ENCODE peak calls at places on chromosomes 1 and 21, in seven cellular contexts. D, E, A, C, G, Q and X are unnamed samples.

GRCh38 chr1:31985430-31985829 is 28.2 kb upstream of the KHDRBS1 start:
- DNase-seq in A (peak; percentile 18), D (no peak), G (no peak), E (no peak), Q (no peak), C (no peak), X (no peak)

GRCh38 chr1:88524129-88524528 is 159.9 kb upstream of the PKN2 start:
- DNase-seq in E (no peak), G (no peak), Q (no peak), C (no peak), D (no peak), A (no peak), X (no peak)

GRCh38 chr1:174963547-174964125 is 36.1 kb upstream of the CACYBP start:
- DNase-seq in C (no peak), G (no peak), E (no peak), Q (no peak), A (no peak), D (no peak), X (no peak)

GRCh38 chr1:230517786-230518185 is 91.7 kb upstream of the PGBD5 start:
- DNase-seq in E (no peak), C (no peak), G (no peak), Q (no peak), A (no peak), D (no peak), X (no peak)

GRCh38 chr1:87333692-87334347 is 5.1 kb downstream of the LMO4 start:
- DNase-seq in E (no peak), A (no peak), C (no peak), D (no peak), G (no peak), Q (no peak), X (no peak)

GRCh38 chr1:115679141-115679611 is 37.4 kb downstream of the VANGL1 start:
- DNase-seq in A (peak; percentile 70), C (no peak), Q (peak; percentile 29), G (peak; percentile 45), D (peak; percentile 30), E (peak; percentile 84), X (peak; percentile 78)

GRCh38 chr1:37726746-37727145 is 34.4 kb downstream of the CDCA8 start:
- DNase-seq in E (no peak), A (no peak), C (no peak), G (no peak), D (no peak), Q (no peak), X (no peak)

GRCh38 chr1:180614746-180615145 is 17.1 kb upstream of the XPR1 start:
- DNase-seq in Q (no peak), C (no peak), D (no peak), A (no peak), E (no peak), G (no peak), X (no peak)

GRCh38 chr1:228405200-228405978 is 1.2 kb downstream of the TRIM11 start:
- DNase-seq in Q (no peak), D (no peak), C (no peak), E (no peak), A (no peak), G (no peak), X (peak; percentile 63)

GRCh38 chr1:67534627-67535065 is 104.4 kb upstream of the SERBP1 start:
- DNase-seq in G (peak; percentile 69), C (no peak), A (peak; percentile 65), D (no peak), E (no peak), Q (no peak), X (no peak)

GRCh38 chr1:23393706-23394105 is 24.1 kb upstream of the ZNF436 start:
- DNase-seq in A (peak; percentile 80), Q (peak; percentile 72), C (no peak), D (no peak), G (peak; percentile 56), E (peak; percentile 89), X (no peak)

GRCh38 chr21:43734131-43734634 is 15.3 kb downstream of the PDXK start:
- DNase-seq in G (no peak), D (no peak), Q (no peak), E (no peak), C (no peak), A (no peak), X (no peak)

GRCh38 chr21:46111193-46111571 is 13.3 kb downstream of the COL6A2 start:
- DNase-seq in G (no peak), E (peak; percentile 67), Q (no peak), D (no peak), C (no peak), A (no peak), X (peak; percentile 67)

DNA sequence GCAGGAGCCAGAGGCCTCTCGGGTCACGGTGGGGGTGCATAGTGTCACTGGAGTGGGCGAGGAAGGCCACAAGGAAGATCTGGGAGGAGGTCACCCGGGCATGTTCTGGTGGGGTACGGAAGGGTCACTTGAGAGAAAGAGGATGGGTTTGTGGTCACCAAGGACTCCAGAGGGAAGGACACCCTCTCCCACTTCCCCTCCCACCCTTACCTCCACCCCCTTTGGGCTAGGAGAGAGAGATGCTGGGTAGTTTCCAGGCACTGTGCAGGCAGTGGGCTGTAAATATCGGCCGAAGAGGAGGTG is 703 bp downstream of the AMIGO1 start:
- DNase-seq in Q (no peak), C (no peak), D (no peak), A (no peak), G (no peak), E (no peak), X (no peak)
- H3K4me3 ChIP-seq in Q (peak overlapping the region; percentile 77), C (peak overlapping the region; percentile 70), D (peak overlapping the region; percentile 72), A (peak overlapping the region; percentile 63), G (no peak overlapping the region), E (peak overlapping the region; percentile 48), X (peak overlapping the region; percentile 81)

GRCh38 chr1:162197615-162198497 is 128.4 kb downstream of the NOS1AP start:
- DNase-seq in D (no peak), E (no peak), C (peak; percentile 87), Q (no peak), A (no peak), G (no peak), X (no peak)
- H3K4me3 ChIP-seq in D (no peak overlapping the region), E (no peak overlapping the region), C (no peak overlapping the region), Q (no peak overlapping the region), A (no peak overlapping the region), G (no peak overlapping the region), X (no peak overlapping the region)

GRCh38 chr1:213381572-213382084 is 330.6 kb downstream of the RPS6KC1 start:
- DNase-seq in D (no peak), Q (peak; percentile 50), E (no peak), C (no peak), A (peak; percentile 2), G (peak; percentile 3), X (no peak)
- H3K4me3 ChIP-seq in D (peak overlapping the region; percentile 22), Q (peak overlapping the region; percentile 46), E (no peak overlapping the region), C (no peak overlapping the region), A (no peak overlapping the region), G (no peak overlapping the region), X (no peak overlapping the region)

DNA sequence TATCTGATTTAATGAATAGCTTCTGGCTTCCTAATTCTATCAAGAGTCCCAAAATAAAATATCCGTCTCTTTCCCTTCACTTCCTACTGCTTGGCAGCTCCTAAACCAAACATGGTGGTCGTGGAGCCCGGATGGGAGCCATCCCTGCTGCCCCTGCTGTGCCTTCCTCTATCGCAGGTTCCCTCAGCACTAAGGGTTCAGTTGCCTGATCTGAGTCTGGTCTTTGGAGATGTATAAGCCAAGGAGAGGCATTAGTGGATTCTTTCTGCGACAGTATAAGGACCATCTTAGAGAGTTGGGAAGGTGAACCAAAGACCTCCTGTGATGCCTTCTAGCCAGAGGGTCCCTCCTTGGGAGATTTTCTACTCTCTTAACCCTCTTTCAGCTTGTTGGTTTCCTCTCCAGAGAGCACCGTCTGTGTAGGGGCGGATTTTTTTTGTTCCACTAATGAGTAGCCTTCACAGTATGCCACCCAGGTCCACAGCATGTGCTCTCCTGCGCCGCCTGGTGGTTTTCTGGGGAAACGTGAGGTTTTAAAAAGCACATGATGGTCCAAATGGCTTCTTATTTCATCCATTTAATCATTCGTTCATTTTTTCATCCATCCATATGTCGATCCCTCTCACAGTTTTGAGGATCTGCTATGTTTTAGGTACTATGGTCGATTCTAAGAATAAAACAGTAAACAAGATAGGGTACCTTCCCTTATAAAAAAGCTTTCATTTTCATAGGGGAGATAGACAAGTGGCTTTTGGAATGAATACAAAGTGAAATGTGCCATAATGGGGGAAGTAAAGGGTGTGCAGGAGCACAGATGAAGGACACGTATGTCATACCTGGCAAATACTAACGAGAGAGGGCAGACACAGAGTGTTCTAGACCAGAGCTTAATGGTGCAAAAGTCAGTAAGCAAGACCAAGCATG is 71.0 kb downstream of the NFASC start:
- DNase-seq in G (peak; percentile 61), C (peak; percentile 69), E (peak; percentile 81), A (peak; percentile 56), Q (peak; percentile 68), D (no peak), X (no peak)
- H3K4me3 ChIP-seq in G (no peak overlapping the region), C (no peak overlapping the region), E (no peak overlapping the region), A (no peak overlapping the region), Q (no peak overlapping the region), D (no peak overlapping the region), X (no peak overlapping the region)